ENCODE peak calls at places on chromosomes 11 and 22, in eight cellular contexts. K is GM12865, Z is astrocyte of the spinal cord, R is colonic mucosa, Q is Peyer's patch, W is fibroblast of lung, U is IMR-90, E is bronchial epithelial cell. Y is an unnamed sample.

GRCh38 chr11:11243790-11244469 is 109.1 kb downstream of the CSNK2A3 start:
- DNase-seq in E (peak), R (no peak), Z (peak), U (no peak), K (peak), Q (peak), W (no peak), Y (no peak)

GRCh38 chr22:39800790-39801540 is 92.6 kb downstream of the ENTHD1 start:
- DNase-seq in K (no peak), Q (peak), U (no peak), Z (no peak), R (no peak), W (no peak), E (no peak), Y (no peak)

GRCh38 chr22:26170795-26171194 is 1.5 kb downstream of the SEZ6L start:
- DNase-seq in R (no peak), Z (no peak), K (no peak), U (no peak), W (no peak), Q (no peak), E (no peak), Y (no peak)

GRCh38 chr11:87219266-87219665 is 181.5 kb downstream of the TMEM135 start:
- DNase-seq in E (no peak), W (peak), Q (no peak), Z (no peak), K (peak), U (no peak), R (no peak), Y (no peak)

GRCh38 chr11:119741369-119742262 is 12.6 kb upstream of the NECTIN1 start:
- DNase-seq in E (no peak), U (no peak), Z (no peak), R (peak), W (no peak), K (peak), Q (peak), Y (no peak)

GRCh38 chr11:73520358-73521061 is 77.4 kb downstream of the FAM168A start:
- DNase-seq in R (no peak), Q (no peak), K (peak), W (no peak), U (peak), Z (peak), E (no peak), Y (no peak)

GRCh38 chr11:30333405-30333804 is 10.5 kb downstream of the ARL14EP start:
- DNase-seq in K (no peak), W (no peak), R (no peak), E (peak), U (no peak), Q (no peak), Z (no peak), Y (no peak)

GRCh38 chr11:121716060-121716459 is 263.3 kb upstream of the SORL1-AS1 start:
- DNase-seq in Z (peak), K (no peak), E (no peak), Q (no peak), R (no peak), U (peak), W (peak), Y (peak)

GRCh38 chr11:85756401-85757200 is 54.3 kb downstream of the SYTL2 start:
- DNase-seq in E (peak), U (no peak), R (peak), K (no peak), Q (peak), W (no peak), Z (no peak), Y (no peak)

GRCh38 chr11:103624708-103625623 is 411.5 kb upstream of the DDI1 start:
- DNase-seq in K (peak), W (peak), Q (no peak), E (peak), R (no peak), Z (peak), U (peak), Y (peak)

GRCh38 chr11:43786016-43786415 is 94.6 kb upstream of the ALKBH3 start:
- DNase-seq in R (no peak), Q (no peak), E (no peak), W (no peak), Z (no peak), U (no peak), K (no peak), Y (no peak)

GRCh38 chr11:65719887-65720236 is 736 bp downstream of the RNASEH2C start:
- DNase-seq in R (no peak), E (peak), K (peak), Q (no peak), U (peak), Z (peak), W (peak), Y (no peak)

GRCh38 chr11:103486609-103487008 is 377.4 kb downstream of the DYNC2H1 start:
- DNase-seq in K (no peak), R (no peak), U (peak), Z (no peak), Q (no peak), E (no peak), W (peak), Y (no peak)

GRCh38 chr11:66289548-66290331 is 797 bp upstream of the YIF1A start:
- DNase-seq in U (no peak), E (no peak), W (no peak), K (peak), Z (no peak), Q (peak), R (peak), Y (peak)

GRCh38 chr11:125075242-125075625 is 12.1 kb downstream of the SLC37A2 start:
- DNase-seq in Q (no peak), K (no peak), U (no peak), E (no peak), R (no peak), W (no peak), Z (no peak), Y (no peak)

GRCh38 chr11:61004037-61004641 is 32.7 kb downstream of the CD6 start:
- DNase-seq in U (peak), Q (no peak), W (peak), Z (peak), R (no peak), K (no peak), E (no peak), Y (no peak)

GRCh38 chr11:121449123-121449522 is 3.0 kb upstream of the SORL1 start:
- DNase-seq in Z (no peak), W (no peak), R (no peak), U (no peak), E (no peak), K (peak), Q (no peak), Y (no peak)

GRCh38 chr22:25729016-25729415 is 13.0 kb upstream of the MYO18B start:
- DNase-seq in K (no peak), E (no peak), U (no peak), W (no peak), Q (no peak), Z (no peak), R (no peak), Y (no peak)

DNA sequence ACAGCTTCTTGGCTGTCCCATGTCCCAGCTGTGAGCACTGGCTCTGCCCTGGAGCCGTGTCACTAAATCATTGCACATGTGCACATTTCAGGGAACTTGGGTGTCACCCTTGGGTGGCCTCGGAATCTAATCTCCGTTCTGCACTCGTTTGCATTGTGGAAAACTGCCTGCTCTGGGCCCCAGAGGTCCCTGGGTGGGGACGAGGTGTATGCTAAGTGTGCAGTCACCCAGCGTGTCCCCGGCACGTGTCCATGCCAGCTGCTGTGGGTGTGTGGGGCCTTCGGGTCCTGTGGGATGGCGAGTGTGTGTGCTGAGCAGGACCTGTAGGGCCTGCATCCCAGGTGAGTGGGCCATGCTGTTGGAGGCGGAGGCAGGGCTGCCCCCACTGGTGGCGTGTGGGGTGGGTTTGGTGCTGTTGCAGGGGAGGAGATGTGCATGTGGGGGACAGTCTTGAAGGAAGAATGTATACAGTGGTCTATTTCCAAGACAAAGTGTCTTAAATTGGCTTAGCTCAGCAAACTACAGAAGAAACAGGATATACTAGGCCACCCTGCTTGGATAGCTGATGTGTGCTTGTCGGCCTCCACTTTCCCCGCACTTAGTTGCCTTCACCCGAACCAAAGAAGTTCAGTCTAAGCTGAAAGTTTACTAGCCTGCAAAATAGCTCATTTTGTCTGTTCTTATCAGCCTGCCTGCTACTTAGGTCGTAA is 14.6 kb downstream of the TANGO2 start:
- DNase-seq in K (no peak), Z (no peak), U (no peak), E (no peak), R (no peak), Q (no peak), W (no peak), Y (no peak)
- H3K4me3 ChIP-seq in K (no peak), Z (no peak), U (no peak), E (no peak), R (no peak), Q (no peak), W (no peak), Y (no peak)

GRCh38 chr11:83195176-83195531 is 1.6 kb downstream of the ANKRD42 start:
- DNase-seq in E (no peak), Q (no peak), W (peak), K (no peak), U (peak), R (no peak), Z (no peak), Y (no peak)
- TF ChIP-seq CTCF in E (no peak), Q (no peak), W (no peak), K (no peak), U (no peak), R (no peak), Z (peak), Y (no peak)

GRCh38 chr11:12435264-12435663 is 57.9 kb downstream of the PARVA start:
- DNase-seq in K (no peak), Z (no peak), E (no peak), R (no peak), Q (no peak), U (no peak), W (no peak), Y (no peak)

GRCh38 chr11:12436266-12436665 is 58.9 kb downstream of the PARVA start:
- DNase-seq in Q (no peak), U (no peak), K (no peak), W (no peak), E (no peak), R (no peak), Z (no peak), Y (no peak)

GRCh38 chr11:12434255-12434654 is 56.9 kb downstream of the PARVA start:
- DNase-seq in Q (no peak), K (no peak), R (no peak), E (no peak), W (peak), Z (no peak), U (peak), Y (no peak)

GRCh38 chr11:12432507-12432906 is 55.1 kb downstream of the PARVA start:
- DNase-seq in E (no peak), W (no peak), Z (no peak), R (no peak), K (no peak), U (no peak), Q (no peak), Y (no peak)

DNA sequence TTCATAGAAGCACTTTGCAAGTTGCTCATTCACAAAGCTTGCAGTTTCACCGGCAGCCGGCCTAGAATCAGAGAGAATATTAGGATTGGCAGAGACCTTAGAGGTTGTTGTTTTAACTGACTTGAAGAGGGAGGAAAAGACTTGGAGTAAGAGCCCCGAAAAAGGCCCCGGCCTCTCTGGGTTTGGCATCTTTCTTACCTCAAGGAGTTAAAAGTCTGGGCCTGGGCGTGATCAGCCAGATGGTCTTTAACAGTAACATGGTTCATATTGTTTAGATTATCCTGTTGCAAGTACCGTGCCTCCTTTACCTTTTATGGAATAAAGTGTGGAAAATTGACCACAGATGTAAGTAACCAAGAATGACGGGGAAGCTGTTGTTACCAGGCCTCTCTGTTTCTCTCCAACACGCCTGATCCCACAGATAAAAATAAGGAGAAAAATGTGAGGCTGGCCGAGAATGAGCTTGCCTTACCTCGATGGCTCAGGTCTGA is 56.2 kb downstream of the PARVA start:
- DNase-seq in K (no peak), W (peak), Z (peak), E (no peak), R (no peak), Q (no peak), U (peak), Y (peak)
- H3K4me3 ChIP-seq in K (no peak), W (no peak), Z (no peak), E (no peak), R (no peak), Q (no peak), U (no peak), Y (no peak)

GRCh38 chr11:96155627-96156378 is 187.2 kb downstream of the MAML2 start:
- DNase-seq in K (peak), R (peak), W (peak), E (peak), Z (peak), U (peak), Q (peak), Y (peak)
- TF ChIP-seq CTCF in K (no peak), R (no peak), W (peak), E (no peak), Z (peak), U (peak), Q (no peak), Y (peak)

GRCh38 chr11:13668957-13669521 is 571 bp downstream of the FAR1 start:
- DNase-seq in Z (peak), K (peak), R (peak), U (peak), E (peak), Q (peak), W (peak), Y (no peak)

GRCh38 chr11:13668102-13668956 is at the start of gene FAR1:
- DNase-seq in K (peak), Z (peak), Q (peak), U (peak), R (peak), E (peak), W (peak), Y (peak)

GRCh38 chr11:13667795-13668101 is 720 bp upstream of the FAR1 start:
- DNase-seq in Z (peak), R (no peak), K (no peak), E (no peak), W (no peak), U (no peak), Q (no peak), Y (no peak)

GRCh38 chr11:13666708-13667107 is 1.8 kb upstream of the FAR1 start:
- DNase-seq in U (no peak), Z (no peak), E (peak), W (no peak), R (no peak), Q (no peak), K (no peak), Y (no peak)

GRCh38 chr11:13667245-13667644 is 1.2 kb upstream of the FAR1 start:
- DNase-seq in U (peak), Q (no peak), W (peak), K (peak), E (peak), R (no peak), Z (peak), Y (no peak)
- H3K4me3 ChIP-seq in U (no peak), Q (peak), W (no peak), K (peak), E (no peak), R (no peak), Z (peak), Y (no peak)

DNA sequence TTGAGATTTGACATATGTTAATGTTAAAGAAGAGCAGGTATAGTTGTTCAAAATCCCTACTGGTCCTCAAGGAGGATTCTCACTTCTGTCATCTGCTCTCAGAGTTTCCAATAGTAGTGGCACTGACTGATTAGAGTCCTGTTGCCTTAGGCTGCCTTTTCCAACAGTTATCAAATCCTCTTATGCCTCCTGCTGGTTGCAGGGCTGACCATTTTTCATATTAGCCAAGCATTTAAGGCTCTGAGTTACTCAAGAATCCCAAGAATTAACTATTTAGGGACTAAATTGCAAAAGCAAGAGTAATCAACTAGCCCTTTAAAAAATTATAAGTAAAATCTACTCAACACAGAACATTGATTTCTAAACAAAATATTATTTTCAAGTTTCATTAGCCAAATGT is 212.0 kb upstream of the CHORDC1 start:
- DNase-seq in R (no peak), Q (no peak), Z (no peak), K (peak), E (peak), W (no peak), U (no peak), Y (no peak)
- TF ChIP-seq CTCF in R (no peak), Q (no peak), Z (no peak), K (peak), E (peak), W (no peak), U (no peak), Y (no peak)

GRCh38 chr11:71963468-71963867 is 34.6 kb downstream of the RNF121 start:
- DNase-seq in E (no peak), R (no peak), W (no peak), Q (no peak), U (no peak), K (no peak), Z (no peak), Y (no peak)
- H3K4me3 ChIP-seq in E (no peak), R (no peak), W (no peak), Q (no peak), U (no peak), K (no peak), Z (no peak), Y (no peak)

GRCh38 chr22:30435674-30436126 is 10.1 kb downstream of the MTFP1 start:
- DNase-seq in Z (no peak), E (no peak), W (no peak), Q (peak), U (no peak), K (peak), R (peak), Y (no peak)
- TF ChIP-seq CTCF in Z (no peak), E (no peak), W (no peak), Q (peak), U (no peak), K (no peak), R (no peak), Y (no peak)

GRCh38 chr11:6617315-6617781 is 1.9 kb downstream of the TPP1 start:
- DNase-seq in Z (no peak), K (no peak), W (no peak), R (no peak), U (no peak), E (no peak), Q (no peak), Y (no peak)
- H3K4me3 ChIP-seq in Z (no peak), K (no peak), W (no peak), R (peak), U (no peak), E (no peak), Q (no peak), Y (peak)

DNA sequence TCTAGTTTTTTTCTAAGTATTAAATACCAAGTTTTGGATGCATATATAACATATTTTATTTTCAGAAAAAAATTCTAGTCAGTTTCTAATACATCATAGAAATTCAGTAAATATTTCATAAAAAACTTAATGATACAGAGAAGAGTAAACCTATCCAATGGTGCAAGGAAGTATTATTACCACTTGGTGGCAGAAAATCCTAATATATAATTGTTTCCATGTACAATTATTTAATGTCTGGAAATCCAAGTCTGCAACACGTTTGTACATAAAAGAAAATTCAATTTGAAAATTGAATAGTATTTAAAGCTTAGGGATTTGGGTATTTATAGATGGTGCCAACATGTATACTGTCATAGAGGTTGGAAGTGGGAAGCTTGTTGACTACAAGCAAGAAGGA is 127.0 kb downstream of the TRPC6 start:
- DNase-seq in W (peak), R (no peak), E (peak), Z (peak), Q (no peak), K (no peak), U (peak), Y (no peak)
- TF ChIP-seq CTCF in W (no peak), R (peak), E (no peak), Z (peak), Q (peak), K (peak), U (peak), Y (peak)